ENCODE peak calls at places on chromosomes 4 and X, in five cellular contexts. V is NCI-H1436; M is ELR; W is activated T-helper 1 cell treated with anti-CD3 and anti-CD28 coated beads, Interleukin-12 subunit alpha, Interleukin-12 subunit beta, Interleukin-2, Interleukin-4 antibody, amounts not matched to agents 30 ng/mL and 10 ng/mL and 1 ng/mL, durations not matched to agents 14 hours and 24 hours and 36 hours; N is right cardiac atrium. Q is an unnamed sample.

GRCh38 chr4:47662975-47663374 is 174.9 kb downstream of the CORIN start:
- DNase-seq in N (no peak), M (peak; percentile 54), W (no peak), V (no peak), Q (no peak)

GRCh38 chr4:184283659-184284335 is 66.1 kb upstream of the ENPP6 start:
- DNase-seq in W (no peak), M (no peak), V (no peak), N (no peak), Q (no peak)

GRCh38 chrX:54597728-54598127 is 67.7 kb downstream of the GNL3L start:
- DNase-seq in M (no peak), W (no peak), V (no peak), N (no peak), Q (no peak)

GRCh38 chr4:3705236-3705987 is 60.8 kb upstream of the ADRA2C start:
- DNase-seq in N (peak; percentile 13), M (no peak), W (no peak), V (no peak), Q (no peak)

GRCh38 chrX:69185886-69186285 is 20.6 kb upstream of the PJA1 start:
- DNase-seq in V (no peak), N (no peak), W (no peak), M (no peak), Q (no peak)

GRCh38 chrX:9662148-9662547 is 103.5 kb downstream of the GPR143 start:
- DNase-seq in M (peak; percentile 91), N (no peak), W (no peak), V (no peak), Q (no peak)

GRCh38 chr4:80431203-80431602 is 95.7 kb downstream of the CFAP299 start:
- DNase-seq in W (no peak), N (no peak), V (no peak), M (no peak), Q (no peak)

GRCh38 chr4:8706221-8707044 is 113.9 kb downstream of the CPZ start:
- DNase-seq in W (no peak), M (no peak), N (no peak), V (no peak), Q (no peak)

GRCh38 chrX:153416781-153417180 is 5.5 kb downstream of the ZFP92 start:
- DNase-seq in W (no peak), V (peak; percentile 45), M (no peak), N (no peak), Q (no peak)

GRCh38 chrX:118807151-118808017 is 16.2 kb upstream of the ZCCHC12 start:
- DNase-seq in N (peak; percentile 48), M (peak; percentile 55), V (peak; percentile 60), W (no peak), Q (peak; percentile 47)

GRCh38 chrX:73289039-73289438 is 74.4 kb upstream of the NAP1L2 start:
- DNase-seq in W (no peak), N (no peak), V (no peak), M (no peak), Q (no peak)

GRCh38 chrX:50622751-50623150 is 152.1 kb upstream of the DGKK start:
- DNase-seq in W (no peak), M (no peak), V (no peak), N (no peak), Q (no peak)

Q was measured in H4.